ENCODE peak calls at places on chromosomes 12 and 14, in four cellular contexts. G is ovary, C is transverse colon, L is tibial nerve. E is an unnamed sample.
A peak's percentile ranks its signal among the peaks of the same experiment; 100 is the strongest.

GRCh38 chr12:49108958-49109404 is 1.7 kb downstream of the LMBR1L start:
- DNase-seq in G (peak; percentile 88), C (peak; percentile 76), L (peak; percentile 78), E (no peak)

GRCh38 chr12:87086118-87086891 is 830.1 kb upstream of the MGAT4C start:
- DNase-seq in G (no peak), C (no peak), L (no peak), E (no peak)

GRCh38 chr12:12528361-12529092 is 34.1 kb downstream of the DUSP16 start:
- DNase-seq in G (no peak), C (no peak), L (no peak), E (no peak)

GRCh38 chr12:108375986-108376663 is 37.0 kb upstream of the CMKLR1 start:
- DNase-seq in G (no peak), C (no peak), L (no peak), E (no peak)

GRCh38 chr12:122988036-122988435 is 7.6 kb downstream of the ARL6IP4 start:
- DNase-seq in G (no peak), C (no peak), L (no peak), E (no peak)

GRCh38 chr12:92470608-92471021 is 232.2 kb upstream of the PLEKHG7 start:
- DNase-seq in G (no peak), C (no peak), L (no peak), E (no peak)

GRCh38 chr12:2631613-2632350 is 163.0 kb upstream of the FKBP4 start:
- DNase-seq in G (no peak), C (no peak), L (no peak), E (no peak)

GRCh38 chr12:29148958-29149690 is at the start of gene FAR2:
- DNase-seq in G (no peak), C (peak; percentile 77), L (no peak), E (peak; percentile 91)

GRCh38 chr12:67892289-67892688 is 97.0 kb upstream of the IFNG-AS1 start:
- DNase-seq in G (no peak), C (no peak), L (no peak), E (no peak)

GRCh38 chr12:75702477-75703093 is 191.2 kb upstream of the KRR1 start:
- DNase-seq in G (no peak), C (no peak), L (no peak), E (no peak)

GRCh38 chr14:21308479-21309237 is 28.8 kb downstream of the RPGRIP1 start:
- DNase-seq in G (peak; percentile 31), C (peak; percentile 90), L (peak; percentile 29), E (no peak)

GRCh38 chr12:72081787-72082186 is 143.1 kb downstream of the TPH2 start:
- DNase-seq in G (no peak), C (no peak), L (no peak), E (no peak)

GRCh38 chr14:101077511-101078074 is 174.1 kb upstream of the RTL1 start:
- DNase-seq in G (no peak), C (no peak), L (no peak), E (peak; percentile 68)

GRCh38 chr12:121295746-121296617 is 527 bp downstream of the CAMKK2 start:
- DNase-seq in G (peak; percentile 47), C (peak; percentile 70), L (no peak), E (no peak)

GRCh38 chr14:68379510-68380303 is 413.2 kb downstream of the ZFP36L1 start:
- DNase-seq in G (no peak), C (peak; percentile 83), L (no peak), E (peak; percentile 40)

GRCh38 chr12:11771356-11771755 is 121.9 kb downstream of the ETV6 start:
- DNase-seq in G (no peak), C (no peak), L (no peak), E (no peak)

GRCh38 chr14:38567728-38568127 is 311.8 kb upstream of the CLEC14A start:
- DNase-seq in G (no peak), C (no peak), L (no peak), E (no peak)

GRCh38 chr12:86376052-86376451 is 119.9 kb upstream of the MGAT4C start:
- DNase-seq in G (no peak), C (no peak), L (no peak), E (no peak)

GRCh38 chr14:79972230-79972629 is 239.1 kb downstream of the DIO2 start:
- DNase-seq in G (no peak), C (no peak), L (no peak), E (no peak)

GRCh38 chr12:79681008-79681590 is 9.7 kb downstream of the PAWR start:
- DNase-seq in G (no peak), C (no peak), L (no peak), E (no peak)

GRCh38 chr12:112013601-112014402 is 576 bp downstream of the ERP29 start:
- DNase-seq in G (peak; percentile 44), C (peak; percentile 78), L (no peak), E (peak; percentile 87)

GRCh38 chr14:35438910-35439713 is 34.6 kb upstream of the NFKBIA start:
- DNase-seq in G (no peak), C (no peak), L (no peak), E (no peak)

GRCh38 chr14:76701981-76702380 is 59.3 kb upstream of the VASH1 start:
- DNase-seq in G (no peak), C (no peak), L (peak; percentile 88), E (no peak)

GRCh38 chr12:72274926-72275325 is 2.8 kb downstream of the TRHDE start:
- DNase-seq in G (peak; percentile 20), C (no peak), L (no peak), E (no peak)

GRCh38 chr12:106769546-106769945 is 4.9 kb upstream of the RIC8B start:
- DNase-seq in G (no peak), C (no peak), L (no peak), E (no peak)

GRCh38 chr12:106767206-106767605 is 7.3 kb upstream of the RIC8B start:
- DNase-seq in G (no peak), C (no peak), L (no peak), E (no peak)

GRCh38 chr12:106766393-106766826 is 8.1 kb upstream of the RIC8B start:
- DNase-seq in G (peak; percentile 77), C (no peak), L (peak; percentile 71), E (peak; percentile 12)

GRCh38 chr12:106769078-106769477 is 5.4 kb upstream of the RIC8B start:
- DNase-seq in G (no peak), C (no peak), L (no peak), E (no peak)

GRCh38 chr12:106767954-106768501 is 6.5 kb upstream of the RIC8B start:
- DNase-seq in G (no peak), C (no peak), L (no peak), E (no peak)
- TF ChIP-seq EP300 in G (no peak), C (no peak), L (no peak), E (no peak)

GRCh38 chr14:104126753-104127152 is 11.6 kb upstream of the KIF26A start:
- DNase-seq in G (no peak), C (peak; percentile 6), L (no peak), E (no peak)

GRCh38 chr14:104123879-104124278 is 14.5 kb upstream of the KIF26A start:
- DNase-seq in G (no peak), C (no peak), L (no peak), E (no peak)

GRCh38 chr14:104128981-104129380 is 9.4 kb upstream of the KIF26A start:
- DNase-seq in G (no peak), C (no peak), L (no peak), E (no peak)

GRCh38 chr14:104121142-104121541 is 17.2 kb upstream of the KIF26A start:
- DNase-seq in G (no peak), C (no peak), L (no peak), E (no peak)

DNA sequence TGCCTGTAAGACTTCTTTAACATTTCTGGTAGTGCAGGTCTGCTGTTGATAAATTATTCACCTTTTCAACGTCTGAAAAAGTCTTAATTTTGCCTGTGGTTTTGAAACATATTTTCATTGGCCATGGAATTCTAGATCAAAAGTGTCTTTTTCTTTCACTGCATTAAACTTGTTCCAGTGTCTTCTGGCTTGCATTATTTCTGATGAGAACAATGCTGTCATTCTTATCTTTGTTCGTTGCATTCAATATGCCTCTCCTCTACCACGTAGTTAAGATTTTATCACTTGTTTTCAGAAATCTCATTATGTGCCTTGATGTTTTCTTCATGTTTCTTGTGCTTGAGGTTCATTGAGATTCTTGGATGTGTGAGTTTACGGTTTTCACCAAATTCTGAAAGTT is 13.4 kb upstream of the KIF26A start:
- DNase-seq in G (no peak), C (no peak), L (no peak), E (no peak)
- H3K27ac ChIP-seq in G (no peak overlapping the region), C (no peak overlapping the region), L (no peak overlapping the region), E (no peak overlapping the region)

DNA sequence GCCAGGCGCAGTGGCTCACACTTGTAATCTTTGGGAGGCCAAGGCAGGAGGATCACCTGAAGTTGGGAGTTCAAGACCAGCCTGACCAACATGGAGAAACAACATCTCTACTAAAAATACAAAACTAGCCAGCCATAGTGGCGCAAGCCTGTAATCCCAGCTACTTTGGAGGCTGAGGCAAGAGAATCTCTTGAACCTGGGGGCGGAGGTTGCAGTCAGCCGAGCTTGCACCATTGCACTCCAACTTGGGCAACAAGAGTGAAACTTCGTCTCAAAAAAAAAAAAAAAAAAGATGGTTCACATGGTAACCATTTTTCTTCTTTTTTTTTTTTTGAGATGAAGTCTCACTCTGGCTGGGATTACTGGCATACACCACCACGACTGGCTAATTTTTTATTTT is 35.3 kb downstream of the SLC2A14 start:
- DNase-seq in G (no peak), C (no peak), L (no peak), E (peak; percentile 71)
- H3K4me1 ChIP-seq in G (no peaks in the 10 kb centered on the region), C (no peaks in the 10 kb centered on the region), L (no peaks in the 10 kb centered on the region), E (no peaks in the 10 kb centered on the region)

GRCh38 chr14:90405755-90406154 is 8.9 kb downstream of the CALM1 start:
- DNase-seq in G (no peak), C (no peak), L (no peak), E (no peak)

GRCh38 chr14:90408713-90409112 is 11.9 kb downstream of the CALM1 start:
- DNase-seq in G (no peak), C (no peak), L (no peak), E (no peak)

GRCh38 chr14:90406384-90406798 is 9.6 kb downstream of the CALM1 start:
- DNase-seq in G (no peak), C (no peak), L (no peak), E (no peak)

GRCh38 chr14:90412058-90412457 is 15.2 kb downstream of the CALM1 start:
- DNase-seq in G (no peak), C (no peak), L (no peak), E (no peak)

GRCh38 chr14:90409209-90409730 is 12.4 kb downstream of the CALM1 start:
- DNase-seq in G (peak; percentile 65), C (peak; percentile 39), L (peak; percentile 13), E (no peak)
- TF ChIP-seq EP300 in G (no peak), C (peak; percentile 83), L (peak; percentile 73), E (no peak)